ENCODE peak calls at places on chromosomes 6 and 20, in six cellular contexts. One of them, this sample, is unnamed.

GRCh38 chr6:35503534-35503933 is 6.7 kb upstream of the TEAD3 start:
- DNase-seq in lung: no peak
- DNase-seq in WTC11: no peak
- DNase-seq in astrocyte of the cerebellum: no peak
- DNase-seq in progenitor cell of endocrine pancreas: no peak
- DNase-seq in AG09309: no peak
- DNase-seq in this sample: no peak

GRCh38 chr6:99822741-99823512 is 171.1 kb downstream of the MCHR2 start:
- DNase-seq in astrocyte of the cerebellum: peak
- DNase-seq in lung: no peak
- DNase-seq in WTC11: no peak
- DNase-seq in AG09309: peak
- DNase-seq in progenitor cell of endocrine pancreas: no peak
- DNase-seq in this sample: peak

GRCh38 chr20:39855056-39855455 is 834.0 kb downstream of the MAFB start:
- DNase-seq in lung: no peak
- DNase-seq in progenitor cell of endocrine pancreas: no peak
- DNase-seq in AG09309: no peak
- DNase-seq in WTC11: no peak
- DNase-seq in astrocyte of the cerebellum: no peak
- DNase-seq in this sample: no peak

GRCh38 chr6:33213166-33213988 is 5.1 kb downstream of the RING1 start:
- DNase-seq in lung: no peak
- DNase-seq in astrocyte of the cerebellum: no peak
- DNase-seq in WTC11: peak
- DNase-seq in AG09309: no peak
- DNase-seq in progenitor cell of endocrine pancreas: no peak
- DNase-seq in this sample: no peak

GRCh38 chr20:32830437-32830836 is 10.7 kb downstream of the MAPRE1 start:
- DNase-seq in WTC11: no peak
- DNase-seq in progenitor cell of endocrine pancreas: no peak
- DNase-seq in AG09309: no peak
- DNase-seq in astrocyte of the cerebellum: no peak
- DNase-seq in lung: peak
- DNase-seq in this sample: peak

GRCh38 chr6:73513496-73513854 is 7.4 kb downstream of the EEF1A1 start:
- DNase-seq in WTC11: no peak
- DNase-seq in astrocyte of the cerebellum: no peak
- DNase-seq in lung: no peak
- DNase-seq in AG09309: no peak
- DNase-seq in progenitor cell of endocrine pancreas: no peak
- DNase-seq in this sample: no peak

GRCh38 chr6:166173292-166173951 is 5.8 kb upstream of the TBXT start:
- DNase-seq in lung: peak
- DNase-seq in astrocyte of the cerebellum: no peak
- DNase-seq in progenitor cell of endocrine pancreas: no peak
- DNase-seq in AG09309: no peak
- DNase-seq in WTC11: peak
- DNase-seq in this sample: no peak

GRCh38 chr20:43448748-43449535 is 8.8 kb upstream of the SRSF6 start:
- DNase-seq in progenitor cell of endocrine pancreas: no peak
- DNase-seq in astrocyte of the cerebellum: no peak
- DNase-seq in WTC11: peak
- DNase-seq in AG09309: no peak
- DNase-seq in lung: no peak
- DNase-seq in this sample: peak

GRCh38 chr6:101439790-101440189 is 46.3 kb downstream of the GRIK2 start:
- DNase-seq in astrocyte of the cerebellum: no peak
- DNase-seq in progenitor cell of endocrine pancreas: no peak
- DNase-seq in AG09309: no peak
- DNase-seq in WTC11: no peak
- DNase-seq in lung: no peak
- DNase-seq in this sample: no peak

GRCh38 chr20:13857961-13858360 is 73.1 kb downstream of the NDUFAF5 start:
- DNase-seq in progenitor cell of endocrine pancreas: no peak
- DNase-seq in AG09309: no peak
- DNase-seq in astrocyte of the cerebellum: no peak
- DNase-seq in WTC11: no peak
- DNase-seq in lung: no peak
- DNase-seq in this sample: no peak

GRCh38 chr6:166770216-166771116 is 143.4 kb upstream of the RPS6KA2 start:
- DNase-seq in WTC11: no peak
- DNase-seq in lung: peak
- DNase-seq in AG09309: no peak
- DNase-seq in astrocyte of the cerebellum: no peak
- DNase-seq in progenitor cell of endocrine pancreas: no peak
- DNase-seq in this sample: no peak

GRCh38 chr6:111864138-111865048 is 8.9 kb downstream of the FYN start:
- DNase-seq in lung: no peak
- DNase-seq in AG09309: no peak
- DNase-seq in WTC11: no peak
- DNase-seq in astrocyte of the cerebellum: no peak
- DNase-seq in progenitor cell of endocrine pancreas: no peak
- DNase-seq in this sample: no peak

GRCh38 chr6:40276176-40276575 is 311.0 kb downstream of the LRFN2 start:
- DNase-seq in WTC11: no peak
- DNase-seq in astrocyte of the cerebellum: no peak
- DNase-seq in progenitor cell of endocrine pancreas: no peak
- DNase-seq in lung: no peak
- DNase-seq in AG09309: no peak
- DNase-seq in this sample: no peak

GRCh38 chr20:36493801-36494114 is 47.6 kb upstream of the MYL9 start:
- DNase-seq in lung: peak
- DNase-seq in WTC11: no peak
- DNase-seq in progenitor cell of endocrine pancreas: no peak
- DNase-seq in AG09309: peak
- DNase-seq in astrocyte of the cerebellum: peak
- DNase-seq in this sample: peak

GRCh38 chr6:27290065-27290849 is 21.8 kb downstream of the POM121L2 start:
- DNase-seq in astrocyte of the cerebellum: no peak
- DNase-seq in AG09309: no peak
- DNase-seq in WTC11: peak
- DNase-seq in lung: no peak
- DNase-seq in progenitor cell of endocrine pancreas: no peak
- DNase-seq in this sample: no peak

GRCh38 chr6:150637266-150637665 is 37.6 kb downstream of the PLEKHG1 start:
- DNase-seq in lung: no peak
- DNase-seq in progenitor cell of endocrine pancreas: no peak
- DNase-seq in WTC11: no peak
- DNase-seq in astrocyte of the cerebellum: no peak
- DNase-seq in AG09309: no peak
- DNase-seq in this sample: no peak

GRCh38 chr6:41713161-41713649 is 22.2 kb downstream of the TFEB start:
- DNase-seq in astrocyte of the cerebellum: no peak
- DNase-seq in WTC11: no peak
- DNase-seq in lung: peak
- DNase-seq in progenitor cell of endocrine pancreas: no peak
- DNase-seq in AG09309: no peak
- DNase-seq in this sample: no peak

GRCh38 chr20:57904706-57905105 is 194.9 kb upstream of the PMEPA1 start:
- DNase-seq in lung: no peak
- DNase-seq in AG09309: no peak
- DNase-seq in WTC11: no peak
- DNase-seq in progenitor cell of endocrine pancreas: no peak
- DNase-seq in astrocyte of the cerebellum: no peak
- DNase-seq in this sample: no peak

GRCh38 chr6:31272856-31273626 is 1.1 kb upstream of the HLA-C start:
- DNase-seq in WTC11: no peak
- DNase-seq in astrocyte of the cerebellum: no peak
- DNase-seq in AG09309: no peak
- DNase-seq in progenitor cell of endocrine pancreas: no peak
- DNase-seq in lung: no peak
- DNase-seq in this sample: no peak

GRCh38 chr6:1498491-1499113 is 109.2 kb downstream of the FOXF2 start:
- DNase-seq in WTC11: no peak
- DNase-seq in lung: no peak
- DNase-seq in AG09309: no peak
- DNase-seq in astrocyte of the cerebellum: no peak
- DNase-seq in progenitor cell of endocrine pancreas: no peak
- DNase-seq in this sample: no peak
- TF ChIP-seq CTCF in WTC11: no peak
- TF ChIP-seq CTCF in lung: no peak
- TF ChIP-seq CTCF in AG09309: no peak
- TF ChIP-seq CTCF in astrocyte of the cerebellum: peak
- TF ChIP-seq CTCF in progenitor cell of endocrine pancreas: no peak
- TF ChIP-seq CTCF in this sample: no peak

DNA sequence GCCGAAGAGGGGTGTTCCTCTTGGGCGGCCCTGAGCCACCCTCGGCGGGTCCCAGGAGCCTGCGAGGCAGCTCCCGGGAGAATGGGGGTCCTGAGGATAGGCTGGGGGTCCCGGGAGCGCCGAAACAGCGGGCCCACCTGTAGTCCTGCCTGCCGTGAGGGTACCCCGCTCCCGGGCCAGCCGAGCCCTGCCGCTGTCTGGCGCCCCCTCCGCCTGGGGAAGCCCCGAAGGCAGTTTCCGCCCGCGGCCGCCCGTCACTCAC is 280 bp downstream of the SPATA2 start:
- DNase-seq in astrocyte of the cerebellum: no peak
- DNase-seq in progenitor cell of endocrine pancreas: no peak
- DNase-seq in lung: no peak
- DNase-seq in WTC11: no peak
- DNase-seq in AG09309: no peak
- DNase-seq in this sample: no peak
- TF ChIP-seq CTCF in astrocyte of the cerebellum: no peak
- TF ChIP-seq CTCF in progenitor cell of endocrine pancreas: no peak
- TF ChIP-seq CTCF in lung: no peak
- TF ChIP-seq CTCF in WTC11: no peak
- TF ChIP-seq CTCF in AG09309: no peak
- TF ChIP-seq CTCF in this sample: no peak

DNA sequence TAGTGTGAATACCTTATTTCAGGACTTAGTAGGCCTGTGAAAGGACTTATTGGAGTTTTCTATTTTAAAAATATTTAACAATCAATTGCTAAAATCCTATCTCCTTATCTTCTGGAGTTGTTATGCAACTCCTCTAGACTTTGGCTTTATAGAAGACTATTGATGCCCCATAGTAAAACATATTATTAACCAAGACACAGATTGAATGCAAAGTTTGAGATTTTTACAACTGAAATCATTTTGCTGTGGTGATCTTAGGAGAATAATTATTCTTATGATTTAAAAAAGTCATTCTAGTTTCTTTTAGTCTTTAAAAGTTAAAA is 4.5 kb downstream of the HEY2 start:
- DNase-seq in AG09309: no peak
- DNase-seq in progenitor cell of endocrine pancreas: no peak
- DNase-seq in WTC11: no peak
- DNase-seq in astrocyte of the cerebellum: no peak
- DNase-seq in lung: no peak
- DNase-seq in this sample: no peak
- TF ChIP-seq CTCF in AG09309: no peak
- TF ChIP-seq CTCF in progenitor cell of endocrine pancreas: no peak
- TF ChIP-seq CTCF in WTC11: no peak
- TF ChIP-seq CTCF in astrocyte of the cerebellum: no peak
- TF ChIP-seq CTCF in lung: no peak
- TF ChIP-seq CTCF in this sample: no peak

DNA sequence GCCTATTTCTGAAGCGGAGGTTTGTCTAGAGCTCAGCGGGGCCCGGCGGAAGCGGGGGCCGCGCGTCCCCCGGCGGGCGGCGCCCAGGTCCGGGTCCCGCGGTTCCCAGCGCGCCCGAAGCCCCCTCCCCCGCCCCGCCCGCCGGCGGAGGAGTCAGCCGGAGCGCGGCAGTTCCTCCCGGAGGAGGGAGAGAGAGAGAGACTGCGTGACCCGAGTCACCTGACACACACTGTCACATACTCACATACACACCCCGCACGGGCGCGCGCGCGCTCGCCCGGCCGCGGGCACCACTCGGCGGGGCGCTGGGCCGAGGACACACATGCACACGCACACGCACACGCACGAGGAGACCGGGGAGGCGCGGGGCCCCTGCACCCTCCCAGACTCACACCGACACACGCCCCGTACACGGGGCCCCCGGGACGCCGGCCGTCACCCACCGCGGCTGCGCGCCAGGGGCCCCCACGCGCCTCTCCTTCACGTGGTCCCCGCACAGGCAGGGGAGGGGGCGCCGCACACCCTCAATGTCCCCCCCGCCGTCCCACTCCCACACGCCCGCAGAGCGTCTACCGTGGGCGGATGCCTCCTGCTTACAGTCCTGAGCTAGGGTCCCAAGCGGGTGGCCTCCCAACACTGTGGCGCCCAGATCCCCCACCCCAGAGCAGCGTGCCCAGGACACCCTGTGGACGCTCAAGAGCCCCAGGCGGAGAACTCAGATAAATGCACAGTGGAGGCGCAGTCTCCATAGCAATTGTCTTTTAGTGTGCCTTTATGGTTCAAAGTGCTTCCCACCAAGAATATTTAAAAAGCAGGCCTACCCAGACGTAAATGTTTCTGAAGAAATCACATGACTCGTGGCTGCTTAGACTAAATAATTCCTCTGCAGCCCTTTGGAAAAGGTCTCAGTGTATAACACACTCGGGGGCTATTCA is at the start of gene RRAGD:
- DNase-seq in lung: peak
- DNase-seq in progenitor cell of endocrine pancreas: peak
- DNase-seq in AG09309: no peak
- DNase-seq in astrocyte of the cerebellum: no peak
- DNase-seq in WTC11: peak
- DNase-seq in this sample: peak
- TF ChIP-seq CTCF in lung: no peak
- TF ChIP-seq CTCF in progenitor cell of endocrine pancreas: peak
- TF ChIP-seq CTCF in AG09309: no peak
- TF ChIP-seq CTCF in astrocyte of the cerebellum: no peak
- TF ChIP-seq CTCF in WTC11: no peak
- TF ChIP-seq CTCF in this sample: no peak

DNA sequence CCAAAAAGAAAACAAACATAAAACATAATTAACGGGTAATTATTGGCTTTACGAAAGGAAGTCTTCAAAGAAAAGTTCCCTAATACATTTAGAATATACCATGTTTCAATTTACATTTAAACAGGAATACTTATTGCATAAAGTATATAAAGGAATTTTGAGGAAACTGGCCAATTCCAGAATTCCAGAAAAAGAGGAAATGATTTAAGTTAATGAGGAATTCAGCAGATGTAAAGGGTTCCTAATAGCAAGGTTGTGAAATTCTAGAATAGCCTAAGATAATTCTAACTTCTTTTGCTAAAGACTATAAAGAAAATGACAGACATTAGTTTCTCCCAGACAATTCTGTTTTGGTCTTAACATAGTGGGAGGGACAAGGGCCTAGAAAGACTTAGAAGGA is 35.0 kb downstream of the DTNBP1 start:
- DNase-seq in astrocyte of the cerebellum: no peak
- DNase-seq in AG09309: no peak
- DNase-seq in WTC11: no peak
- DNase-seq in lung: no peak
- DNase-seq in progenitor cell of endocrine pancreas: no peak
- DNase-seq in this sample: no peak
- TF ChIP-seq CTCF in astrocyte of the cerebellum: no peak
- TF ChIP-seq CTCF in AG09309: no peak
- TF ChIP-seq CTCF in WTC11: no peak
- TF ChIP-seq CTCF in lung: no peak
- TF ChIP-seq CTCF in progenitor cell of endocrine pancreas: no peak
- TF ChIP-seq CTCF in this sample: no peak

This sample was measured in transverse colon.